ENCODE peak calls at places on chromosomes 11 and 22, in nine cellular contexts. One of them, this sample, is unnamed.

GRCh38 chr11:1109101-1109917 is 34.6 kb downstream of the MUC2 start:
- DNase-seq in activated CD8-positive, alpha-beta T cell treated with anti-CD3 and anti-CD28 coated beads for 36 hours: no peak
- DNase-seq in adrenal gland: no peak
- DNase-seq in nephron progenitor cell: no peak
- DNase-seq in mammary epithelial cell: no peak
- DNase-seq in AG10803: no peak
- DNase-seq in fibroblast of lung: no peak
- DNase-seq in fibroblast of mammary gland: no peak
- DNase-seq in HFF-Myc: no peak
- DNase-seq in this sample: no peak

GRCh38 chr11:129625930-129626329 is 189.7 kb upstream of the TMEM45B start:
- DNase-seq in activated CD8-positive, alpha-beta T cell treated with anti-CD3 and anti-CD28 coated beads for 36 hours: no peak
- DNase-seq in adrenal gland: no peak
- DNase-seq in nephron progenitor cell: no peak
- DNase-seq in mammary epithelial cell: peak; percentile 87
- DNase-seq in AG10803: no peak
- DNase-seq in fibroblast of lung: no peak
- DNase-seq in fibroblast of mammary gland: no peak
- DNase-seq in HFF-Myc: no peak
- DNase-seq in this sample: no peak

GRCh38 chr11:59857444-59858434 is 8.5 kb downstream of the TCN1 start:
- DNase-seq in activated CD8-positive, alpha-beta T cell treated with anti-CD3 and anti-CD28 coated beads for 36 hours: peak; percentile 26
- DNase-seq in adrenal gland: no peak
- DNase-seq in nephron progenitor cell: no peak
- DNase-seq in mammary epithelial cell: peak; percentile 65
- DNase-seq in AG10803: no peak
- DNase-seq in fibroblast of lung: no peak
- DNase-seq in fibroblast of mammary gland: no peak
- DNase-seq in HFF-Myc: no peak
- DNase-seq in this sample: no peak

GRCh38 chr11:48012051-48012391 is 31.7 kb downstream of the PTPRJ start:
- DNase-seq in activated CD8-positive, alpha-beta T cell treated with anti-CD3 and anti-CD28 coated beads for 36 hours: peak; percentile 87
- DNase-seq in adrenal gland: no peak
- DNase-seq in nephron progenitor cell: no peak
- DNase-seq in mammary epithelial cell: no peak
- DNase-seq in AG10803: no peak
- DNase-seq in fibroblast of lung: no peak
- DNase-seq in fibroblast of mammary gland: no peak
- DNase-seq in HFF-Myc: no peak
- DNase-seq in this sample: no peak

GRCh38 chr22:45242778-45243191 is 2.1 kb upstream of the KIAA0930 start:
- DNase-seq in activated CD8-positive, alpha-beta T cell treated with anti-CD3 and anti-CD28 coated beads for 36 hours: no peak
- DNase-seq in adrenal gland: no peak
- DNase-seq in nephron progenitor cell: no peak
- DNase-seq in mammary epithelial cell: no peak
- DNase-seq in AG10803: no peak
- DNase-seq in fibroblast of lung: no peak
- DNase-seq in fibroblast of mammary gland: peak; percentile 28
- DNase-seq in HFF-Myc: no peak
- DNase-seq in this sample: no peak

GRCh38 chr11:8019671-8020597 is 32.8 kb downstream of the EIF3F start:
- DNase-seq in activated CD8-positive, alpha-beta T cell treated with anti-CD3 and anti-CD28 coated beads for 36 hours: peak; percentile 12
- DNase-seq in adrenal gland: peak; percentile 35
- DNase-seq in nephron progenitor cell: peak; percentile 48
- DNase-seq in mammary epithelial cell: peak; percentile 34
- DNase-seq in AG10803: peak; percentile 36
- DNase-seq in fibroblast of lung: no peak
- DNase-seq in fibroblast of mammary gland: peak; percentile 53
- DNase-seq in HFF-Myc: no peak
- DNase-seq in this sample: peak; percentile 58

GRCh38 chr22:40685406-40685805 is 6.1 kb downstream of the MCHR1 start:
- DNase-seq in activated CD8-positive, alpha-beta T cell treated with anti-CD3 and anti-CD28 coated beads for 36 hours: peak; percentile 51
- DNase-seq in adrenal gland: no peak
- DNase-seq in nephron progenitor cell: no peak
- DNase-seq in mammary epithelial cell: no peak
- DNase-seq in AG10803: no peak
- DNase-seq in fibroblast of lung: no peak
- DNase-seq in fibroblast of mammary gland: no peak
- DNase-seq in HFF-Myc: no peak
- DNase-seq in this sample: no peak

GRCh38 chr11:118625976-118626375 is 18.6 kb downstream of the PHLDB1 start:
- DNase-seq in activated CD8-positive, alpha-beta T cell treated with anti-CD3 and anti-CD28 coated beads for 36 hours: no peak
- DNase-seq in adrenal gland: no peak
- DNase-seq in nephron progenitor cell: no peak
- DNase-seq in mammary epithelial cell: no peak
- DNase-seq in AG10803: no peak
- DNase-seq in fibroblast of lung: no peak
- DNase-seq in fibroblast of mammary gland: no peak
- DNase-seq in HFF-Myc: no peak
- DNase-seq in this sample: no peak

GRCh38 chr11:45665206-45665932 is at the start of gene CHST1:
- DNase-seq in activated CD8-positive, alpha-beta T cell treated with anti-CD3 and anti-CD28 coated beads for 36 hours: peak; percentile 16
- DNase-seq in adrenal gland: peak; percentile 51
- DNase-seq in nephron progenitor cell: peak; percentile 69
- DNase-seq in mammary epithelial cell: peak; percentile 11
- DNase-seq in AG10803: no peak
- DNase-seq in fibroblast of lung: no peak
- DNase-seq in fibroblast of mammary gland: no peak
- DNase-seq in HFF-Myc: no peak
- DNase-seq in this sample: no peak

GRCh38 chr11:69652999-69653398 is 12.0 kb downstream of the CCND1 start:
- DNase-seq in activated CD8-positive, alpha-beta T cell treated with anti-CD3 and anti-CD28 coated beads for 36 hours: no peak
- DNase-seq in adrenal gland: no peak
- DNase-seq in nephron progenitor cell: no peak
- DNase-seq in mammary epithelial cell: no peak
- DNase-seq in AG10803: no peak
- DNase-seq in fibroblast of lung: no peak
- DNase-seq in fibroblast of mammary gland: no peak
- DNase-seq in HFF-Myc: no peak
- DNase-seq in this sample: no peak

GRCh38 chr11:114846040-114846791 is 167.9 kb downstream of the NXPE2 start:
- DNase-seq in activated CD8-positive, alpha-beta T cell treated with anti-CD3 and anti-CD28 coated beads for 36 hours: no peak
- DNase-seq in adrenal gland: peak; percentile 21
- DNase-seq in nephron progenitor cell: no peak
- DNase-seq in mammary epithelial cell: peak; percentile 6
- DNase-seq in AG10803: no peak
- DNase-seq in fibroblast of lung: peak; percentile 8
- DNase-seq in fibroblast of mammary gland: no peak
- DNase-seq in HFF-Myc: no peak
- DNase-seq in this sample: no peak

GRCh38 chr11:23280088-23280487 is 419.8 kb upstream of the CCDC179 start:
- DNase-seq in activated CD8-positive, alpha-beta T cell treated with anti-CD3 and anti-CD28 coated beads for 36 hours: no peak
- DNase-seq in adrenal gland: no peak
- DNase-seq in nephron progenitor cell: no peak
- DNase-seq in mammary epithelial cell: no peak
- DNase-seq in AG10803: peak; percentile 50
- DNase-seq in fibroblast of lung: no peak
- DNase-seq in fibroblast of mammary gland: peak; percentile 51
- DNase-seq in HFF-Myc: no peak
- DNase-seq in this sample: no peak

GRCh38 chr11:70128435-70128906 is 50.4 kb downstream of the ANO1 start:
- DNase-seq in activated CD8-positive, alpha-beta T cell treated with anti-CD3 and anti-CD28 coated beads for 36 hours: no peak
- DNase-seq in adrenal gland: no peak
- DNase-seq in nephron progenitor cell: peak; percentile 36
- DNase-seq in mammary epithelial cell: peak; percentile 60
- DNase-seq in AG10803: peak; percentile 8
- DNase-seq in fibroblast of lung: no peak
- DNase-seq in fibroblast of mammary gland: no peak
- DNase-seq in HFF-Myc: no peak
- DNase-seq in this sample: no peak

GRCh38 chr11:119671048-119671447 is 58.0 kb downstream of the NECTIN1 start:
- DNase-seq in activated CD8-positive, alpha-beta T cell treated with anti-CD3 and anti-CD28 coated beads for 36 hours: no peak
- DNase-seq in adrenal gland: peak; percentile 74
- DNase-seq in nephron progenitor cell: no peak
- DNase-seq in mammary epithelial cell: no peak
- DNase-seq in AG10803: peak; percentile 86
- DNase-seq in fibroblast of lung: peak; percentile 97
- DNase-seq in fibroblast of mammary gland: peak; percentile 88
- DNase-seq in HFF-Myc: peak; percentile 61
- DNase-seq in this sample: no peak

DNA sequence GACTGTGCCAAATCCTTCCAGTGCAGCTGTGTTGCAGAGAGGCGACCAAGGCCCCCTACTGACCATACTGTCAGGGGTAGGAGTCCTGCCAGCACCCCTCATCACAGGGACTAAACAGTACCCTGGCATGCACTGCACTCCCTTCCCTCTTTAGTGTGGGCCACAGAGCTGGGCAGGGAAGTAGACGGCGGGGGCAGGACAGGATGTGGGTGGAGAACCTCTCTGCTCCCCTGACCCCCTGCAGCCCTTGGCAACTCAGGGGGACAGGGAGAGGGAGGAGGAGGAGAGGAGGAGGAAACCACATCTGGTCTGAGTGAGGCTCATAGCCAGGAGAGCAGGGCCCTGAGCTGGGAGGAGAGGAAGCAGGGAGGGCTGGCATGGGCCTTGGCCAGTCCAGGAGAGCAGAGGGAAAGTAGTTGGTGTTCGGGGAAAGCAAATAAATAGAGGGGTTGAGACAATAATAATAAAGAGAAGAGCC is 61.7 kb downstream of the RPUSD4 start:
- DNase-seq in activated CD8-positive, alpha-beta T cell treated with anti-CD3 and anti-CD28 coated beads for 36 hours: no peak
- DNase-seq in adrenal gland: no peak
- DNase-seq in nephron progenitor cell: no peak
- DNase-seq in mammary epithelial cell: no peak
- DNase-seq in AG10803: no peak
- DNase-seq in fibroblast of lung: peak; percentile 69
- DNase-seq in fibroblast of mammary gland: no peak
- DNase-seq in HFF-Myc: peak; percentile 71
- DNase-seq in this sample: no peak
- TF ChIP-seq CTCF in activated CD8-positive, alpha-beta T cell treated with anti-CD3 and anti-CD28 coated beads for 36 hours: no peak
- TF ChIP-seq CTCF in adrenal gland: no peak
- TF ChIP-seq CTCF in nephron progenitor cell: no peak
- TF ChIP-seq CTCF in mammary epithelial cell: no peak
- TF ChIP-seq CTCF in AG10803: no peak
- TF ChIP-seq CTCF in fibroblast of lung: no peak
- TF ChIP-seq CTCF in fibroblast of mammary gland: no peak
- TF ChIP-seq CTCF in HFF-Myc: no peak
- TF ChIP-seq CTCF in this sample: no peak

DNA sequence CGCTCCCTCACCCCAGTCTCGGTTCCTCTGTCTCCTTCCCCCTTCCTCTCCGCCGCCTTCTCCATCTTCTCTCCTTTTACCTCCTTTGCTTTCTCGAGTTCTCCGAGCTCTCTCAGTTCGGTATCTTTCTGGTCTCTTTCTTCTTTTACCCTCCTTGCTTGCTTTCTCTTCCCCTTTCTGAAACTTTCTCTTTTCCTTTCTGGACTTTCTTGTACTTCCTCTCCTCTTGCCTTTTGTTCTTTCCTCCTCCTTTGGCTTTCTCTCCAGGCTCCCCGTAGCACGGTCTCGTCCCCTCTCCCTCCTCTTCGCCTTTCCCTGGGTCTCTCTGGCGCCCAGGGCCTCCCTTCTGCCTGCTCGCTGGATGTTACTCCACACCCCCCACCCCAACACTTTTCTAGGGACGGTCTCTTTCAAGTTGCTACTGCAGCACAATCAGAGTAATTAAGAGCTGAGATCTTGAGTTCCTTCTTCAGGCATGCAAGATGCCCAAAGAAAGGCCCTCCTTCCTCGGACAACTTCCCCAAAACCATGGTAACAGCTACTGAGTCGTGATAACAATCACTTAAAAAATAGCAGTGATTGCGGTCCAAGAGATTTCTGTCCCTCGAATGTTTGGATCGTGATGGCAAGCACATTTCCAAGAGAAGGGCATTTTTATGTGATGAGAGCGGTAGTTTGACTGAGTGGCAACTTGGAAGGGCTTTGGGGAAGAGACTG is 487 bp upstream of the TENM4 start:
- DNase-seq in activated CD8-positive, alpha-beta T cell treated with anti-CD3 and anti-CD28 coated beads for 36 hours: no peak
- DNase-seq in adrenal gland: no peak
- DNase-seq in nephron progenitor cell: peak; percentile 35
- DNase-seq in mammary epithelial cell: no peak
- DNase-seq in AG10803: peak; percentile 83
- DNase-seq in fibroblast of lung: peak; percentile 55
- DNase-seq in fibroblast of mammary gland: peak; percentile 23
- DNase-seq in HFF-Myc: no peak
- DNase-seq in this sample: no peak
- TF ChIP-seq CTCF in activated CD8-positive, alpha-beta T cell treated with anti-CD3 and anti-CD28 coated beads for 36 hours: no peak
- TF ChIP-seq CTCF in adrenal gland: peak; percentile 12
- TF ChIP-seq CTCF in nephron progenitor cell: peak; percentile 3
- TF ChIP-seq CTCF in mammary epithelial cell: no peak
- TF ChIP-seq CTCF in AG10803: no peak
- TF ChIP-seq CTCF in fibroblast of lung: no peak
- TF ChIP-seq CTCF in fibroblast of mammary gland: no peak
- TF ChIP-seq CTCF in HFF-Myc: no peak
- TF ChIP-seq CTCF in this sample: no peak

DNA sequence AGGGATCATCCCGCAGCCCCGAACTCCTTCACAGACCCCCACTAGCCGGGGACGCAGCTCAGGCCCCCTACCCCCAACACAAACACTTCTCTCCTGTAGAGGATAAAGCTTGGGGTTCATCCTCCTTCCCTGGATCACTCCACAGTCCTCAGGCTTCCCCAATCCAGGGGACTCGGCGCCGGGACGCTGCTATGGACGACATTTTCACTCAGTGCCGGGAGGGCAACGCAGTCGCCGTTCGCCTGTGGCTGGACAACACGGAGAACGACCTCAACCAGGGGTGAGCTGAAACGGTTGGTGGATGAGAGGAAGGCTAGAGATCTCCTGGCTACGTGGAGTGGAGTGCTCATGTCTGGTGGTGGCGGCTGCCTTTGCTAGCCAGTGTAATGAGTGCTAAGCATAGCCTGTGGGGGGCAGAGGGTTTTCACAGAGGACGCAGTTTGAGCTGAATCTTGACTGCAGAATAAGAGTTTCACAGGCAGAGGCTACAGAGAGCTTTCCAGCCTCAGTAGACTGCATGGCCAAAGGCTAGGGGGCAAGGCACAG is 580 bp downstream of the ILK start:
- DNase-seq in activated CD8-positive, alpha-beta T cell treated with anti-CD3 and anti-CD28 coated beads for 36 hours: peak; percentile 75
- DNase-seq in adrenal gland: peak; percentile 56
- DNase-seq in nephron progenitor cell: peak; percentile 64
- DNase-seq in mammary epithelial cell: peak; percentile 46
- DNase-seq in AG10803: peak; percentile 68
- DNase-seq in fibroblast of lung: peak; percentile 73
- DNase-seq in fibroblast of mammary gland: peak; percentile 65
- DNase-seq in HFF-Myc: peak; percentile 52
- DNase-seq in this sample: peak; percentile 83
- TF ChIP-seq CTCF in activated CD8-positive, alpha-beta T cell treated with anti-CD3 and anti-CD28 coated beads for 36 hours: no peak
- TF ChIP-seq CTCF in adrenal gland: no peak
- TF ChIP-seq CTCF in nephron progenitor cell: no peak
- TF ChIP-seq CTCF in mammary epithelial cell: peak; percentile 11
- TF ChIP-seq CTCF in AG10803: peak; percentile 39
- TF ChIP-seq CTCF in fibroblast of lung: peak; percentile 21
- TF ChIP-seq CTCF in fibroblast of mammary gland: peak; percentile 16
- TF ChIP-seq CTCF in HFF-Myc: no peak
- TF ChIP-seq CTCF in this sample: peak; percentile 21

GRCh38 chr11:35305670-35306382 is 113.5 kb downstream of the SLC1A2 start:
- DNase-seq in activated CD8-positive, alpha-beta T cell treated with anti-CD3 and anti-CD28 coated beads for 36 hours: peak; percentile 32
- DNase-seq in adrenal gland: peak; percentile 63
- DNase-seq in nephron progenitor cell: peak; percentile 41
- DNase-seq in mammary epithelial cell: no peak
- DNase-seq in AG10803: peak; percentile 39
- DNase-seq in fibroblast of lung: peak; percentile 77
- DNase-seq in fibroblast of mammary gland: peak; percentile 48
- DNase-seq in HFF-Myc: no peak
- DNase-seq in this sample: peak; percentile 66
- TF ChIP-seq CTCF in activated CD8-positive, alpha-beta T cell treated with anti-CD3 and anti-CD28 coated beads for 36 hours: peak; percentile 67
- TF ChIP-seq CTCF in adrenal gland: peak; percentile 63
- TF ChIP-seq CTCF in nephron progenitor cell: peak; percentile 30
- TF ChIP-seq CTCF in mammary epithelial cell: peak; percentile 67
- TF ChIP-seq CTCF in AG10803: peak; percentile 63
- TF ChIP-seq CTCF in fibroblast of lung: peak; percentile 49
- TF ChIP-seq CTCF in fibroblast of mammary gland: peak; percentile 42
- TF ChIP-seq CTCF in HFF-Myc: peak; percentile 64
- TF ChIP-seq CTCF in this sample: peak; percentile 58

GRCh38 chr22:18078329-18079041 is 695 bp downstream of the PEX26 start:
- DNase-seq in activated CD8-positive, alpha-beta T cell treated with anti-CD3 and anti-CD28 coated beads for 36 hours: peak; percentile 65
- DNase-seq in adrenal gland: peak; percentile 53
- DNase-seq in nephron progenitor cell: peak; percentile 33
- DNase-seq in mammary epithelial cell: peak; percentile 51
- DNase-seq in AG10803: peak; percentile 40
- DNase-seq in fibroblast of lung: peak; percentile 15
- DNase-seq in fibroblast of mammary gland: peak; percentile 30
- DNase-seq in HFF-Myc: no peak
- DNase-seq in this sample: no peak
- TF ChIP-seq CTCF in activated CD8-positive, alpha-beta T cell treated with anti-CD3 and anti-CD28 coated beads for 36 hours: no peak
- TF ChIP-seq CTCF in adrenal gland: no peak
- TF ChIP-seq CTCF in nephron progenitor cell: no peak
- TF ChIP-seq CTCF in mammary epithelial cell: no peak
- TF ChIP-seq CTCF in AG10803: peak; percentile 23
- TF ChIP-seq CTCF in fibroblast of lung: no peak
- TF ChIP-seq CTCF in fibroblast of mammary gland: no peak
- TF ChIP-seq CTCF in HFF-Myc: no peak
- TF ChIP-seq CTCF in this sample: no peak

This sample was measured in GM20000.